ENCODE peak calls at places on chromosomes 16 and 17, in four cellular contexts. F is MM.1S, H is H1, W is GM23248. S is an unnamed sample.
A peak's percentile ranks its signal among the peaks of the same experiment; 100 is the strongest.

GRCh38 chr17:14118951-14119350 is 49.6 kb downstream of the COX10 start:
- DNase-seq in F (peak; percentile 32), H (no peak), W (no peak), S (no peak)

GRCh38 chr16:17329412-17329811 is 141.3 kb downstream of the XYLT1 start:
- DNase-seq in F (no peak), H (no peak), W (no peak), S (no peak)

GRCh38 chr16:10870808-10871156 is 6.2 kb upstream of the CIITA start:
- DNase-seq in F (no peak), H (no peak), W (no peak), S (no peak)

GRCh38 chr17:9839433-9839832 is 13.7 kb downstream of the GLP2R start:
- DNase-seq in F (no peak), H (peak; percentile 3), W (peak; percentile 12), S (no peak)

GRCh38 chr16:66228791-66229190 is 137.7 kb upstream of the CDH5 start:
- DNase-seq in F (no peak), H (no peak), W (no peak), S (no peak)

GRCh38 chr16:25222959-25223358 is 6.2 kb downstream of the AQP8 start:
- DNase-seq in F (no peak), H (no peak), W (no peak), S (no peak)

GRCh38 chr17:81923302-81924260 is 4.0 kb downstream of the MAFG start:
- DNase-seq in F (peak; percentile 63), H (no peak), W (peak; percentile 94), S (no peak)

GRCh38 chr16:55542459-55543082 is 23.9 kb upstream of the CAPNS2 start:
- DNase-seq in F (no peak), H (no peak), W (peak; percentile 87), S (no peak)

GRCh38 chr17:49715221-49715620 is 7.5 kb upstream of the SLC35B1 start:
- DNase-seq in F (no peak), H (no peak), W (no peak), S (no peak)

GRCh38 chr16:19238386-19238785 is 47.1 kb upstream of the CLEC19A start:
- DNase-seq in F (no peak), H (no peak), W (no peak), S (no peak)

GRCh38 chr17:5911919-5912318 is 158.3 kb upstream of the WSCD1 start:
- DNase-seq in F (no peak), H (no peak), W (no peak), S (no peak)
- H3K27me3 ChIP-seq in F (no peaks in the 10 kb centered on the region), H (no peaks in the 10 kb centered on the region), W (no peaks in the 10 kb centered on the region), S (no peaks in the 10 kb centered on the region)

GRCh38 chr17:77822302-77823030 is 136.0 kb upstream of the TNRC6C start:
- DNase-seq in F (no peak), H (no peak), W (peak; percentile 58), S (no peak)

GRCh38 chr17:77821114-77821513 is 137.4 kb upstream of the TNRC6C start:
- DNase-seq in F (peak; percentile 39), H (no peak), W (no peak), S (no peak)

GRCh38 chr17:77817953-77818352 is 140.6 kb upstream of the TNRC6C start:
- DNase-seq in F (no peak), H (no peak), W (peak; percentile 23), S (no peak)

GRCh38 chr17:77815127-77815905 is 143.2 kb upstream of the TNRC6C start:
- DNase-seq in F (no peak), H (no peak), W (no peak), S (no peak)

GRCh38 chr17:77819497-77819896 is 139.0 kb upstream of the TNRC6C start:
- DNase-seq in F (no peak), H (no peak), W (no peak), S (no peak)
- H3K27me3 ChIP-seq in F (peaks cover 40% of the 10 kb centered on the region), H (no peaks in the 10 kb centered on the region), W (no peaks in the 10 kb centered on the region), S (no peaks in the 10 kb centered on the region)

GRCh38 chr17:2050871-2051387 is 4.0 kb upstream of the HIC1 start:
- DNase-seq in F (no peak), H (no peak), W (peak; percentile 84), S (no peak)
- H3K27me3 ChIP-seq in F (peaks cover 38% of the 10 kb centered on the region), H (peaks cover 56% of the 10 kb centered on the region), W (no peaks in the 10 kb centered on the region), S (no peaks in the 10 kb centered on the region)

GRCh38 chr17:79218825-79219200 is 144.2 kb downstream of the ENGASE start:
- DNase-seq in F (no peak), H (no peak), W (no peak), S (no peak)
- H3K27me3 ChIP-seq in F (peaks cover 99% of the 10 kb centered on the region), H (no peaks in the 10 kb centered on the region), W (peaks cover 32% of the 10 kb centered on the region), S (no peaks in the 10 kb centered on the region)

GRCh38 chr16:56916571-56917403 is 15.2 kb upstream of the HERPUD1 start:
- DNase-seq in F (peak; percentile 94), H (no peak), W (no peak), S (peak; percentile 64)

GRCh38 chr16:56918467-56919012 is 13.4 kb upstream of the HERPUD1 start:
- DNase-seq in F (no peak), H (no peak), W (no peak), S (no peak)

GRCh38 chr16:56914896-56915295 is 17.0 kb upstream of the HERPUD1 start:
- DNase-seq in F (no peak), H (no peak), W (no peak), S (no peak)

GRCh38 chr16:56912746-56913703 is 18.9 kb upstream of the HERPUD1 start:
- DNase-seq in F (no peak), H (no peak), W (peak; percentile 87), S (no peak)

GRCh38 chr16:56915311-56916105 is 16.4 kb upstream of the HERPUD1 start:
- DNase-seq in F (no peak), H (no peak), W (no peak), S (no peak)
- H3K27me3 ChIP-seq in F (no peaks in the 10 kb centered on the region), H (no peaks in the 10 kb centered on the region), W (peaks cover 7% of the 10 kb centered on the region), S (no peaks in the 10 kb centered on the region)

GRCh38 chr16:31375231-31375630 is 17.9 kb upstream of the ITGAD start:
- DNase-seq in F (no peak), H (no peak), W (no peak), S (no peak)
- H3K27me3 ChIP-seq in F (peaks cover 52% of the 10 kb centered on the region), H (no peaks in the 10 kb centered on the region), W (peaks cover 17% of the 10 kb centered on the region), S (no peaks in the 10 kb centered on the region)

DNA sequence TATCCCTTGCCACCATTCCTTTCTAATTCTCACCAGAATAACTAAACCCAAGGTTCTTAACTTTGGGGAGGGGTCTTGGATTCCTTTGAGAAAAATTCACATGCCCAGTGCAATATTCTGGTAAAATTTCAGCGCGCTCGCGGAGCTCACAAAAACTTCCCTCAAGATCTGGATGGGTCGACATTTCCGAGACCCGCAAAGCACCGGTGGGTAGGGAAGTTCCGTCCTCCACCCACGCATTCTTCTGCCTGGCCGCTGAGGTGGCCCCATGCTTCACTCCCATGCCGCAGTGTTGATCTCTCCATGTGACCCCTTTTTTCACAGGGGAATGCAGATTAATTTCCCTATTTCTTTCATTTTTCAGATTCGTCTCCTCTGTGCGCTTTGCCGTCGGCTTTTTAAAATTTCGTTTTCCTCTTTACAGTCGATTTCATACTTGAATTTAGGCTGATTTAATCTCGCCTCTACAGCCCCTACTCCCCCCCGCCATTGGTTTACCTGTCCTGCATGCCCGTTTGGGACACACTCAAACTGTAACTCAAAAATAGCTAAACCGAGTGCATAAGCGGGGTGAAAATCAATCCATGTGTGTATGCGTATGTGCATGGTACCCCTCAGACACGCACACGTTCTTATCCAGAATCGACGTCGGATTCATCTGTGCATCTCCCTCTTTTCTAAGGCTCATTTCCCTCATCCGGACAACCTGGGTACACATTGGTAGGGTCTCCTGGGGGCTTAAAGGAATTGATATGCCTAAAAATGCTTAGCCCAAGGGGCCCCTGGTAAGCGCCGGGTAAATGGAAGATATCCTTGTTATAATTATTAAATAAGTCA is 1.4 kb upstream of the SP6 start:
- DNase-seq in F (no peak), H (no peak), W (peak; percentile 37), S (no peak)
- H3K27me3 ChIP-seq in F (peaks cover 96% of the 10 kb centered on the region), H (peaks cover 52% of the 10 kb centered on the region), W (peaks cover 39% of the 10 kb centered on the region), S (no peaks in the 10 kb centered on the region)

GRCh38 chr17:68293490-68294195 is 2.3 kb downstream of the ARSG start:
- DNase-seq in F (no peak), H (no peak), W (no peak), S (peak; percentile 54)
- H3K27me3 ChIP-seq in F (no peaks in the 10 kb centered on the region), H (peaks cover 8% of the 10 kb centered on the region), W (peaks cover 4% of the 10 kb centered on the region), S (no peaks in the 10 kb centered on the region)

DNA sequence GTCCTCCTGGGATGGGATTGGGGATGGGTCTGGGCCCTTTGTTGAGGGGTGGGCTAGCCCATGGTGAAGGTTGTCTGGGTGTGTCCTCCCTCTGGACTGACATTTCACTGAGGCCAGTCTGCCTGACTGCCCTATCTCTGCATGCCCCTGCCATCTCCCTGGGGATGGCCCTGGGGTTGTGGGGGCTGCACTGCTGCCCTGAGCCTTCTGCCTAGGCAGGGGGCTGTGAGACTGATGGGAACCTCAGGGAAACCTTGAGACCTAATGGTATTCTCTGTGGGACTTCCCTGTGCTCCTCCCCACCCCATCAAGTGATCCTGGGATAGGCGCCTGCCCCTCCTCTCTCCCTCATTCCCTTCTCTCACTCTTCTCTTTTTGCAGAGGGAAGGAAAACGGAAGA is 19.9 kb downstream of the RAI1 start:
- DNase-seq in F (no peak), H (no peak), W (no peak), S (no peak)
- H3K27me3 ChIP-seq in F (no peaks in the 10 kb centered on the region), H (peaks cover 83% of the 10 kb centered on the region), W (no peaks in the 10 kb centered on the region), S (no peaks in the 10 kb centered on the region)

GRCh38 chr17:51423421-51424160 is 163.2 kb downstream of the UTP18 start:
- DNase-seq in F (no peak), H (no peak), W (no peak), S (no peak)

GRCh38 chr17:51422634-51423033 is 162.3 kb downstream of the UTP18 start:
- DNase-seq in F (no peak), H (no peak), W (no peak), S (no peak)

DNA sequence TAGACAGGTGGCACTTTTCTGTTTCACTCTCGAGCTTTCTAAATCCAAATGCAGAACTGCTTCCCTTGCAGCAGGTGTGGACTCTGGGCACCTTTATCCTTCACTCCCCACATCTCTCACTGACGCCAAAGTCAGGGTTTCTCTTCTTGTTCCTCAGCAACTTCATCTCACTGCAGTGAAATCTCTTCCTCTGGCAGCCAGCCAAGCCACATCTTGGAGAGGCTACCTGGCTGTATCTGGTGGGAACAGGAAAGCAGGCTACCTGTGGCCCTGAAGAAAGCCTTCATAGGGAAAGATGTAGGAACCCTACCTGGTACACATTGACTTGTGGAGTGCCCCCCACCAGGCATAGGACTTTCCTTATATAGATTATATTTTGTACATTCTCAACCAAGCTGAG is 159.1 kb downstream of the UTP18 start:
- DNase-seq in F (no peak), H (no peak), W (no peak), S (no peak)
- H3K27me3 ChIP-seq in F (no peaks in the 10 kb centered on the region), H (no peaks in the 10 kb centered on the region), W (no peaks in the 10 kb centered on the region), S (no peaks in the 10 kb centered on the region)